ENCODE peak calls at places on chromosomes 13 and 19, in six cellular contexts. J is neuronal stem cell; N is effector memory CD4-positive, alpha-beta T cell; P is CD4-positive, alpha-beta T cell; D is cardiac muscle cell; B is hepatocyte. W is an unnamed sample.
A peak's percentile ranks its signal among the peaks of the same experiment; 100 is the strongest.

GRCh38 chr13:53165201-53165600 is 136.6 kb downstream of the OLFM4 start:
- DNase-seq in D (no peak), P (no peak), N (no peak), J (no peak), B (no peak), W (no peak)

GRCh38 chr13:78398743-78399410 is 204.5 kb downstream of the POU4F1 start:
- DNase-seq in D (no peak), N (no peak), P (no peak), J (no peak), B (no peak), W (no peak)

GRCh38 chr19:18871543-18871942 is 24.4 kb downstream of the CERS1 start:
- DNase-seq in B (no peak), J (no peak), N (no peak), P (no peak), D (no peak), W (no peak)

GRCh38 chr19:47714339-47714738 is 1.1 kb downstream of the EHD2 start:
- DNase-seq in J (no peak), D (no peak), B (no peak), P (no peak), N (no peak), W (no peak)

GRCh38 chr13:49220856-49221614 is 897 bp downstream of the MLNR start:
- DNase-seq in D (no peak), J (no peak), P (no peak), N (no peak), B (no peak), W (no peak)

GRCh38 chr19:10473192-10473591 is 30.0 kb downstream of the KEAP1 start:
- DNase-seq in J (no peak), D (no peak), N (no peak), P (no peak), B (no peak), W (no peak)

GRCh38 chr13:102195566-102196462 is 206.0 kb downstream of the FGF14 start:
- DNase-seq in P (no peak), D (no peak), J (no peak), N (no peak), B (no peak), W (no peak)

GRCh38 chr19:15123900-15124299 is 16.7 kb downstream of the SYDE1 start:
- DNase-seq in P (no peak), J (no peak), D (no peak), B (no peak), N (no peak), W (peak; percentile 38)

GRCh38 chr19:4108767-4109625 is 14.9 kb downstream of the MAP2K2 start:
- DNase-seq in P (peak; percentile 79), J (no peak), D (no peak), B (no peak), N (peak; percentile 54), W (no peak)

GRCh38 chr19:932647-933552 is 7.1 kb downstream of the ARID3A start:
- DNase-seq in N (no peak), D (peak; percentile 71), J (no peak), B (no peak), P (peak; percentile 45), W (peak; percentile 61)

GRCh38 chr19:4051175-4052101 is 15.3 kb downstream of the ZBTB7A start:
- DNase-seq in J (no peak), N (no peak), P (no peak), D (no peak), B (peak; percentile 66), W (peak; percentile 33)

GRCh38 chr13:24264976-24265375 is 44.4 kb upstream of the C1QTNF9 start:
- DNase-seq in N (peak; percentile 72), B (no peak), J (no peak), D (no peak), P (peak; percentile 83), W (no peak)

GRCh38 chr13:23456437-23456836 is 22.9 kb upstream of the SACS start:
- DNase-seq in N (no peak), D (no peak), J (no peak), P (no peak), B (no peak), W (no peak)

GRCh38 chr13:106155411-106155810 is 380.1 kb downstream of the EFNB2 start:
- DNase-seq in N (no peak), B (no peak), D (no peak), P (no peak), J (no peak), W (no peak)

GRCh38 chr19:56942749-56943148 is 102.2 kb upstream of the PEG3 start:
- DNase-seq in N (peak; percentile 13), B (peak; percentile 61), P (no peak), J (peak; percentile 62), D (peak; percentile 1), W (peak; percentile 19)

GRCh38 chr19:9709305-9709704 is 34.4 kb upstream of the ZNF562 start:
- DNase-seq in D (no peak), B (no peak), J (no peak), P (no peak), N (no peak), W (no peak)

GRCh38 chr19:40279761-40280607 is 5.2 kb downstream of the AKT2 start:
- DNase-seq in N (no peak), D (no peak), J (no peak), P (no peak), B (peak; percentile 4), W (no peak)

GRCh38 chr19:45767881-45768643 is 990 bp downstream of the SIX5 start:
- DNase-seq in N (no peak), D (peak; percentile 74), B (peak; percentile 83), P (no peak), J (peak; percentile 69), W (peak; percentile 67)

GRCh38 chr13:39016789-39017188 is 21.1 kb downstream of the PROSER1 start:
- DNase-seq in P (no peak), B (peak; percentile 51), J (peak; percentile 42), D (peak; percentile 21), N (no peak), W (no peak)

GRCh38 chr13:76038920-76039716 is 403.0 kb downstream of the LMO7 start:
- DNase-seq in P (no peak), B (no peak), J (no peak), N (no peak), D (peak; percentile 14), W (no peak)

GRCh38 chr19:1744133-1744665 is 9.1 kb upstream of the ONECUT3 start:
- DNase-seq in P (no peak), B (no peak), N (no peak), D (no peak), J (no peak), W (no peak)

GRCh38 chr13:69092615-69093322 is 1014.9 kb upstream of the ATXN8OS start:
- DNase-seq in B (no peak), N (no peak), D (no peak), P (no peak), J (no peak), W (no peak)

GRCh38 chr13:44764334-44764733 is 188.2 kb upstream of the TSC22D1 start:
- DNase-seq in N (no peak), J (no peak), D (no peak), B (peak; percentile 39), P (no peak), W (peak; percentile 83)

GRCh38 chr19:1904385-1905070 is 671 bp upstream of the ADAT3 start:
- DNase-seq in B (peak; percentile 79), N (no peak), J (peak; percentile 56), P (no peak), D (peak; percentile 68), W (peak; percentile 68)

GRCh38 chr13:34506796-34507195 is 435.3 kb upstream of the NBEA start:
- DNase-seq in D (no peak), P (no peak), B (no peak), N (no peak), J (no peak), W (no peak)

GRCh38 chr19:3324405-3324856 is 42.0 kb upstream of the NFIC start:
- DNase-seq in N (peak; percentile 58), P (peak; percentile 63), J (no peak), D (no peak), B (no peak), W (peak; percentile 78)

GRCh38 chr19:39237200-39238184 is 7.3 kb downstream of the IFNL3 start:
- DNase-seq in J (no peak), D (peak; percentile 21), B (peak; percentile 85), N (no peak), P (peak; percentile 18), W (peak; percentile 61)

GRCh38 chr13:36920612-36921185 is 661 bp upstream of the SMAD9 start:
- DNase-seq in D (peak; percentile 36), B (no peak), P (no peak), J (no peak), N (no peak), W (no peak)
- H3K27me3 ChIP-seq in D (no peaks in the 10 kb centered on the region), B (no peaks in the 10 kb centered on the region), P (peaks cover 55% of the 10 kb centered on the region), J (peaks cover 5% of the 10 kb centered on the region), N (peaks cover 4% of the 10 kb centered on the region), W (no peaks in the 10 kb centered on the region)

DNA sequence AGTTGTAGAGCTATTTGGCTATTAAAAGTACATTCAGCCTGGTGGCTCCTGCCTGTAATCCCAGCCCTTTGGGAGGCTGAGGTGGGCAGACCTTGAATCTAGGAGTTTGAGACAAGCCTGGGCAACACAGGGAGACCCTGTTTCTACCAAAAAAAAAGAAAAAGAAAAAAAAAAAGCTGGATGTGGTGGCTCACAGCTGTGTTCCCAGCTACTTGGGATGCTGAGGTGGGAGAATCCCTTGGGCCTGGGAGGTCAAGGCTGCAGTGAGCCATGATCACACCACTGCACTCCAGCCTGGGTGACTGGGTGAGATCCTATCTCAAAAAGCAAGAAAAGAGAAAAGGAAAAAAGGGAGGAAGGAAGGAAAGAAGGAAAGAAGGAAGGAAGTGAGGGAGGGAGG is 9.6 kb upstream of the IZUMO2 start:
- DNase-seq in D (no peak), N (no peak), J (no peak), B (no peak), P (no peak), W (no peak)
- H3K27me3 ChIP-seq in D (no peaks in the 10 kb centered on the region), N (no peaks in the 10 kb centered on the region), J (no peaks in the 10 kb centered on the region), B (no peaks in the 10 kb centered on the region), P (peaks cover 8% of the 10 kb centered on the region), W (no peaks in the 10 kb centered on the region)

DNA sequence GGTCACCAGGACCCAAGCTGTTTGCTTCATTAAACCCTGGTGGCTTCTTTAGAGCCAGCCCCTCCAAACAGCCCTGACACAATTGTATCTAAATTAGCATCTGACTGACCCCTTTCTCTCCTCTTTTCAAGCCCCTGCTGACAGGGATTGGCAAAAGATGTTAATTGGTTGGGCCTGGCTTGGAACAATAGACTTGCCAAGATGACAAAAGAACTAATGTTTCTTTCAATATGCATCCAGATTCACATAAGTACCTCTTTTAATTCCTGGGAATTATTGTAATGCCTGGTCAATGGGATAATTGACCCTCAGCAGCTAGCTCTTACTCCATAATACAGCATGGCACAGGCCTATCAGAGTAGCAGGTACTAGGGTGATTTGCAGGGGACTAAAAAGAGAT is 140.8 kb downstream of the SHISA2 start:
- DNase-seq in N (no peak), J (peak; percentile 92), B (no peak), D (no peak), P (no peak), W (no peak)
- H3K27me3 ChIP-seq in N (no peaks in the 10 kb centered on the region), J (no peaks in the 10 kb centered on the region), B (peaks cover 8% of the 10 kb centered on the region), D (no peaks in the 10 kb centered on the region), P (no peaks in the 10 kb centered on the region), W (no peaks in the 10 kb centered on the region)

DNA sequence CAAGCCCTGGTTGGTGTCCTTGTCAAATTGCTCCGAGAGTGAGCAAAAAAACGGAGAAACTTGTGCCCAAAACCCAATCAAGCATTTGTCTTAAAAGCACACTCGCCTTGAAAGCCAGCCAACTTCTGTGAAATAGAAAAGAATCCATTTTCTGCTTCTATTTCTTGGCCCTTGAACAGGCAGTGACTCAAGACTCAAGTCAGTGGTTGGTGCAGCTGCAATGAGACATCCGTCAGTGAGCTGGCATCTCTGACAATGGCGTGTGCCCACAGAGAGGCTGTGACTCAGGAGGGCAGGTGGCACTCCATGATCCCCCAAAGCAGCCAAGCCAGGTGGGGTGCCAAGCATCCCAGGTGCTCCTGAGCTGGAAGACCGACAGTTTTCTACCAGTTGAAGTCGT is 72.2 kb upstream of the MRI1 start:
- DNase-seq in J (no peak), N (no peak), D (no peak), P (no peak), B (no peak), W (no peak)
- H3K27me3 ChIP-seq in J (no peaks in the 10 kb centered on the region), N (no peaks in the 10 kb centered on the region), D (peaks cover 6% of the 10 kb centered on the region), P (peaks cover 3% of the 10 kb centered on the region), B (no peaks in the 10 kb centered on the region), W (no peaks in the 10 kb centered on the region)

GRCh38 chr19:54644056-54644455 is 13.8 kb downstream of the LILRB1 start:
- DNase-seq in D (no peak), J (no peak), P (no peak), N (no peak), B (no peak), W (no peak)
- H3K27me3 ChIP-seq in D (no peaks in the 10 kb centered on the region), J (no peaks in the 10 kb centered on the region), P (no peaks in the 10 kb centered on the region), N (no peaks in the 10 kb centered on the region), B (no peaks in the 10 kb centered on the region), W (no peaks in the 10 kb centered on the region)

W was measured in colonic mucosa.